ENCODE peak calls at places on chromosomes 6 and 20, in four cellular contexts. J is stomach, M is MCF 10A, A is HCT116. I is an unnamed sample.

GRCh38 chr20:37316775-37317170 is 27.3 kb downstream of the MANBAL start:
- DNase-seq in J (no peak), M (no peak), A (no peak), I (no peak)

GRCh38 chr6:72739368-72739779 is 117.5 kb downstream of the KCNQ5 start:
- DNase-seq in J (no peak), M (no peak), A (no peak), I (no peak)

GRCh38 chr6:6712979-6713514 is 124.5 kb downstream of the LY86 start:
- DNase-seq in J (no peak), M (no peak), A (no peak), I (no peak)

GRCh38 chr6:132892929-132893771 is 78.8 kb downstream of the RPS12 start:
- DNase-seq in J (no peak), M (no peak), A (no peak), I (no peak)

GRCh38 chr20:63667858-63668257 is 9.7 kb downstream of the RTEL1 start:
- DNase-seq in J (no peak), M (no peak), A (no peak), I (no peak)

GRCh38 chr20:47667531-47668312 is 117.6 kb downstream of the SULF2 start:
- DNase-seq in J (no peak), M (no peak), A (no peak), I (no peak)

GRCh38 chr6:170048615-170049256 is 242.1 kb downstream of the DLL1 start:
- DNase-seq in J (peak), M (peak), A (no peak), I (no peak)

GRCh38 chr6:73985891-73986290 is 289.9 kb downstream of the CD109 start:
- DNase-seq in J (no peak), M (peak), A (peak), I (peak)

GRCh38 chr6:16639689-16640480 is 121.4 kb downstream of the ATXN1 start:
- DNase-seq in J (no peak), M (peak), A (no peak), I (no peak)

GRCh38 chr6:68976260-68976659 is 341.2 kb downstream of the ADGRB3 start:
- DNase-seq in J (no peak), M (peak), A (no peak), I (no peak)

GRCh38 chr6:99619409-99619762 is 12.8 kb downstream of the PRDM13 start:
- DNase-seq in J (no peak), M (no peak), A (no peak), I (no peak)

GRCh38 chr6:110628330-110628729 is 151.9 kb upstream of the SLC22A16 start:
- DNase-seq in J (no peak), M (peak), A (no peak), I (no peak)

GRCh38 chr6:137980777-137981176 is 113.7 kb downstream of the TNFAIP3 start:
- DNase-seq in J (no peak), M (no peak), A (no peak), I (no peak)
- TF ChIP-seq CTCF in J (no peak), M (no peak), A (no peak), I (no peak)

DNA sequence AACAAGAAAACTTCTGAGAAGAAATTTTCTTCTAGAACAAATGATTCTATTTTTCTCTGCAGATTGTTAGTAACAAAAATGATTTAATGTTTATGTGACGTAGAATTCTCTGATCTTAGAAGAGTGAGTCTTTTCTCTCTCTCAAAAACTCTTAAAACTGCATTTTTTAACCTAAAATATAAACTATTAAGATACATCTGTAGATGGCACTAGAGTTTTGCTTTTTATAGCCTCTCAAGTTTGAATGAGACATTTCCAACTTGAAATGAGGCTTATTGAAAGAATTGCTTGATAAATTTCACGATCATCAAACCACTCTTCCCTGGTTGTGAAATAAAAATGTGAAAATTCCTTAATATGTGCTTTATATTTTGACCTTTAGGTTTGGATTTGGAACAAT is 53.8 kb downstream of the PHF3 start:
- DNase-seq in J (no peak), M (no peak), A (no peak), I (no peak)
- TF ChIP-seq CTCF in J (no peak), M (no peak), A (no peak), I (no peak)

DNA sequence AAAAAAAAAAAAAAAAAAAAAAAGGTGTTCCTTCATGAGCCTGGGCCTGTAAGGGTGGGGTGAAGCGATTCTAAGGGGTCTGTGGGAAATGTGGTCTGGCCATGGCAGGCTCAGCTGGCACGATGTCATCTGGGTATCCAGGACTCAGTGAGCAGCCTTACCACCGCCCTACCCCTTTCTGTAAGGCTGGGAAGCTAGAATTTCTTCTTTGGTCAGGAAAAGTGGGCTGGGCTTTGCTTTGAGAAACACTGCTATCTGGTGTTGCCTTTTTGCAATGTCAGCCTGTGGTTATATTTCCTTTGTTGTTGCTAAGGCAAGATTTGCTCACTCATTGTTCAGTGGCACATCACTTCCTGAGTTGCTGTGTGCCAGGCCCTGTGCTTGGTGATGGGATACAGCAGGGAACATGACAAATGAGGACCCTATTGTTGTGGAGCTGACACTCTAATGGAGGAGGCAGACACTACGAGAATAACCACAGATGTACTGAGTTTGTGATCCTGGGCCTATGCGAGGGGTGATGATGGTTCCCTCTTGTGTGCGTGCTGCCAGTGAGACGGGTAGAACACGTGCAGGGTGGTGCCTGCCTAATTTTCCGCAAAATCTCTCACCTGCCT is 45.9 kb upstream of the ZNFX1 start:
- DNase-seq in J (no peak), M (peak), A (peak), I (peak)
- TF ChIP-seq CTCF in J (no peak), M (peak), A (peak), I (no peak)

GRCh38 chr6:86936834-86937218 is 502 bp upstream of the HTR1E start:
- DNase-seq in J (no peak), M (no peak), A (no peak), I (no peak)

GRCh38 chr6:86938814-86939213 is 1.5 kb downstream of the HTR1E start:
- DNase-seq in J (no peak), M (no peak), A (no peak), I (no peak)

GRCh38 chr6:86942761-86943526 is 5.6 kb downstream of the HTR1E start:
- DNase-seq in J (no peak), M (no peak), A (no peak), I (no peak)

GRCh38 chr6:86934365-86934764 is 3.0 kb upstream of the HTR1E start:
- DNase-seq in J (no peak), M (no peak), A (no peak), I (no peak)

DNA sequence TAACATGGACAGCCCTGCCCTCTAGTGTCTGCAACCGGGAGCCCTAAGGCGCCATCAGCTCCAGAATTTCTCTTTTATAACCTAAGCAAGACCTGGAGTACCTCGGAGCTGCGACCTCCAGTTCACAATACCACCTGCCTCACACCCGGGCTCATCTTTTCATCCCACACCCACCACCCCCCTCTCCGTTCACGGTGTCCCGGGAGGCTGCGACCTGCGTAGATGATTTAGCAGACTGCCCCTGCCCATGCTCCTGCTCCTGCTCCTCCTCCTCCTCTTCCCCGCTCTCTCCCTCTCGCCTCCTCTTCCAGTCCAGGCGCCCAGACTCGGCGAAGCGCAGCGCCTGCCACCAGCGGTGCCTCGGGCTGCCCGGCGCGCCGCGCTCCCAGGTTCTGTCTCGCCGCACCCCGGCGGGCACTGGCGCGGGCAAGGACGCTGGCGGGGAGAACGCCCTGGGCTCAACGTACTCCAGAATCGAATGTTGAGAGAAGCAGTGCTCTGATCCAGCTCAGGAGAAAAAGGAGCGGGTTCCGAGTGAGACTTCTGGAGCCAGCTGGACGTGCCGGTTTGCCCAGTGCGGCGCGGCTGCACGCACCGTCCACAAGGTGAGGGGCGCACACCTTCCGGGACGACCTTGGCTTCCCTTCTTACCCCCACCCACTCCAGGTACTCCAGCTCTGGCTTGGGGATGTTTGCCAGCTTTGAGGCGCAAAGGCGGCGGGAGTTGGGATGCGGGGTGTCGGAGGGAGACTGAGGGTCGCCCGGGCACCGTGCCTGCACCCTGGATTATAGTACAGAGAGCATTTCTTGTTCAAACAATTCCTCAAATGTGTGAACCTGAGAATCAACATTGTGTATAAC is at the start of gene HTR1E:
- DNase-seq in J (peak), M (peak), A (peak), I (peak)
- TF ChIP-seq CTCF in J (no peak), M (peak), A (peak), I (no peak)

GRCh38 chr6:4125933-4126864 is 9.2 kb downstream of the ECI2 start:
- DNase-seq in J (no peak), M (peak), A (peak), I (no peak)
- TF ChIP-seq CTCF in J (no peak), M (peak), A (peak), I (no peak)